ENCODE peak calls at places on chromosomes 16 and 17, in four cellular contexts. M is fibroblast of lung, G is skeletal muscle cell, Q is T-helper 17 cell. I is an unnamed sample.

GRCh38 chr16:82990155-82990554 is 363.4 kb downstream of the CDH13 start:
- DNase-seq in M (peak), G (peak), Q (no peak), I (peak)

GRCh38 chr16:57615813-57616212 is 12.6 kb upstream of the ADGRG1 start:
- DNase-seq in M (no peak), G (no peak), Q (no peak), I (no peak)

GRCh38 chr17:42253601-42254000 is 22.6 kb downstream of the STAT5B start:
- DNase-seq in M (no peak), G (no peak), Q (no peak), I (no peak)

GRCh38 chr17:29682054-29682453 is 59.3 kb upstream of the CORO6 start:
- DNase-seq in M (no peak), G (no peak), Q (no peak), I (no peak)

GRCh38 chr17:66704858-66705257 is 130.1 kb upstream of the CACNG5 start:
- DNase-seq in M (no peak), G (no peak), Q (no peak), I (no peak)

GRCh38 chr17:34769049-34769448 is 189.7 kb downstream of the TMEM132E start:
- DNase-seq in M (no peak), G (no peak), Q (no peak), I (no peak)

GRCh38 chr16:1472974-1473373 is 1.9 kb downstream of the CLCN7 start:
- DNase-seq in M (no peak), G (no peak), Q (no peak), I (no peak)

GRCh38 chr17:57666198-57666870 is 78.8 kb downstream of the CCDC182 start:
- DNase-seq in M (no peak), G (no peak), Q (no peak), I (no peak)

GRCh38 chr16:68426355-68426652 is 22.0 kb downstream of the SMPD3 start:
- DNase-seq in M (no peak), G (no peak), Q (no peak), I (no peak)